ENCODE peak calls at places on chromosomes 5 and 9, in six cellular contexts. One of them, this sample, is unnamed.

GRCh38 chr5:76960004-76960625 is 7.3 kb downstream of the CRHBP start:
- DNase-seq in BJ: no peak
- DNase-seq in MM.1S: peak
- DNase-seq in Peyer's patch: no peak
- DNase-seq in fibroblast of lung: no peak
- DNase-seq in right lobe of liver: no peak
- DNase-seq in this sample: no peak

GRCh38 chr5:43101491-43101890 is 19.2 kb upstream of the ZNF131 start:
- DNase-seq in BJ: no peak
- DNase-seq in Peyer's patch: no peak
- DNase-seq in fibroblast of lung: no peak
- DNase-seq in right lobe of liver: no peak
- DNase-seq in MM.1S: no peak
- DNase-seq in this sample: no peak

GRCh38 chr9:89418882-89419641 is 78.9 kb downstream of the SEMA4D start:
- DNase-seq in BJ: no peak
- DNase-seq in fibroblast of lung: no peak
- DNase-seq in MM.1S: peak
- DNase-seq in right lobe of liver: no peak
- DNase-seq in Peyer's patch: peak
- DNase-seq in this sample: peak

GRCh38 chr9:33731625-33732024 is 63.7 kb upstream of the PRSS3 start:
- DNase-seq in fibroblast of lung: no peak
- DNase-seq in MM.1S: no peak
- DNase-seq in Peyer's patch: no peak
- DNase-seq in right lobe of liver: no peak
- DNase-seq in BJ: no peak
- DNase-seq in this sample: no peak

GRCh38 chr5:6311568-6312501 is 66.5 kb downstream of the MED10 start:
- DNase-seq in Peyer's patch: no peak
- DNase-seq in fibroblast of lung: no peak
- DNase-seq in BJ: no peak
- DNase-seq in right lobe of liver: no peak
- DNase-seq in MM.1S: no peak
- DNase-seq in this sample: no peak

GRCh38 chr9:133834080-133834976 is 96.2 kb upstream of the SARDH start:
- DNase-seq in Peyer's patch: no peak
- DNase-seq in BJ: no peak
- DNase-seq in MM.1S: no peak
- DNase-seq in right lobe of liver: no peak
- DNase-seq in fibroblast of lung: no peak
- DNase-seq in this sample: no peak

GRCh38 chr5:159913481-159913880 is 2.8 kb upstream of the ADRA1B start:
- DNase-seq in BJ: no peak
- DNase-seq in Peyer's patch: no peak
- DNase-seq in right lobe of liver: no peak
- DNase-seq in MM.1S: no peak
- DNase-seq in fibroblast of lung: peak
- DNase-seq in this sample: no peak

GRCh38 chr5:150431048-150431447 is 18.3 kb upstream of the CD74 start:
- DNase-seq in MM.1S: no peak
- DNase-seq in Peyer's patch: no peak
- DNase-seq in fibroblast of lung: no peak
- DNase-seq in right lobe of liver: no peak
- DNase-seq in BJ: no peak
- DNase-seq in this sample: no peak

GRCh38 chr9:72401396-72401795 is 36.4 kb upstream of the ZFAND5 start:
- DNase-seq in right lobe of liver: no peak
- DNase-seq in BJ: no peak
- DNase-seq in fibroblast of lung: no peak
- DNase-seq in Peyer's patch: no peak
- DNase-seq in MM.1S: no peak
- DNase-seq in this sample: no peak

GRCh38 chr9:81489048-81489447 is 200.3 kb downstream of the TLE1 start:
- DNase-seq in Peyer's patch: no peak
- DNase-seq in right lobe of liver: no peak
- DNase-seq in fibroblast of lung: peak
- DNase-seq in MM.1S: no peak
- DNase-seq in BJ: no peak
- DNase-seq in this sample: no peak

GRCh38 chr5:170154744-170155143 is 49.0 kb downstream of the FOXI1 start:
- DNase-seq in BJ: no peak
- DNase-seq in Peyer's patch: no peak
- DNase-seq in MM.1S: no peak
- DNase-seq in fibroblast of lung: no peak
- DNase-seq in right lobe of liver: no peak
- DNase-seq in this sample: no peak

GRCh38 chr5:56481147-56481997 is 248.2 kb upstream of the ANKRD55 start:
- DNase-seq in BJ: no peak
- DNase-seq in right lobe of liver: peak
- DNase-seq in Peyer's patch: peak
- DNase-seq in MM.1S: peak
- DNase-seq in fibroblast of lung: peak
- DNase-seq in this sample: peak
- TF ChIP-seq CTCF in BJ: peak
- TF ChIP-seq CTCF in right lobe of liver: peak
- TF ChIP-seq CTCF in Peyer's patch: no peak
- TF ChIP-seq CTCF in MM.1S: peak
- TF ChIP-seq CTCF in fibroblast of lung: peak
- TF ChIP-seq CTCF in this sample: no peak

DNA sequence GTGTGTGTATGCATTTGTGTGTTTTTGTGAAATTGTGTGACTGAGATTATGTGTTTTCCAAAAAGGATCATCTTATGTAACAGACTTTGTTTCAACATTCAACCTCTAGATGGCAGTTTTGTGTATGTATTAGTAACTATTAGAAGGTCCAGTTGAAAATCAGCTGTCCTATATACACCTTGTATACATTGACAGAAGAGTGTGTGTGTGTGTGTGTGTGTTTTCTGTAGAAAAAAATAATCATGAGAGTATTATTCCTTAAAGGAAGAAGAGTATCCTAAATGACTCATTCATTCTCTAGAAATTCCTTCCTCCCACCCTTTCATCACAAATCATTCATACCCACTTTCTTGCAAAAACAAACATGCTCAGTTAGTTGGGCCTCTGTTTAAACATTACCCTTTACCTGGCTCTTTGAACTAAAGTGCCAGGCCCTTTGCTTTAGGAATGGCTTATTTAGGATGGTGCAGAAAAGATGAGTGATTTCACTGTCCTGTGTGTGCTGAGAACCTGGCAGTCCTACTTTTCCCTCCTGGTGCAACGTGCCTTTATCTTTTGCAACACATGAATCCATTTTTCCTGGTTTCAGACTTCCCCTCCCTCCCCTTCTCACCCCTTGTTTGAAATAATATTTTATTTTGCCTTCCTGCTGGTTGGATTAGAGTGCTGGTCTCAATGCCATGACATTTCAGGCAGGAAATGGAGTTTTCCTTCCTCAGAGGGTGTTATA is 152.2 kb downstream of the ARHGAP26 start:
- DNase-seq in MM.1S: peak
- DNase-seq in right lobe of liver: no peak
- DNase-seq in Peyer's patch: no peak
- DNase-seq in BJ: no peak
- DNase-seq in fibroblast of lung: peak
- DNase-seq in this sample: no peak
- TF ChIP-seq CTCF in MM.1S: peak
- TF ChIP-seq CTCF in right lobe of liver: peak
- TF ChIP-seq CTCF in Peyer's patch: no peak
- TF ChIP-seq CTCF in BJ: peak
- TF ChIP-seq CTCF in fibroblast of lung: peak
- TF ChIP-seq CTCF in this sample: no peak

GRCh38 chr5:168947212-168947868 is 353.6 kb downstream of the SLIT3 start:
- DNase-seq in fibroblast of lung: peak
- DNase-seq in MM.1S: peak
- DNase-seq in BJ: no peak
- DNase-seq in Peyer's patch: peak
- DNase-seq in right lobe of liver: peak
- DNase-seq in this sample: peak

GRCh38 chr5:168948746-168949145 is 352.2 kb downstream of the SLIT3 start:
- DNase-seq in BJ: no peak
- DNase-seq in Peyer's patch: no peak
- DNase-seq in fibroblast of lung: no peak
- DNase-seq in MM.1S: no peak
- DNase-seq in right lobe of liver: no peak
- DNase-seq in this sample: no peak

GRCh38 chr5:168943485-168943884 is 357.5 kb downstream of the SLIT3 start:
- DNase-seq in Peyer's patch: no peak
- DNase-seq in MM.1S: no peak
- DNase-seq in BJ: no peak
- DNase-seq in right lobe of liver: no peak
- DNase-seq in fibroblast of lung: no peak
- DNase-seq in this sample: no peak

GRCh38 chr5:168943999-168944398 is 356.9 kb downstream of the SLIT3 start:
- DNase-seq in right lobe of liver: no peak
- DNase-seq in MM.1S: no peak
- DNase-seq in Peyer's patch: no peak
- DNase-seq in BJ: no peak
- DNase-seq in fibroblast of lung: no peak
- DNase-seq in this sample: no peak

DNA sequence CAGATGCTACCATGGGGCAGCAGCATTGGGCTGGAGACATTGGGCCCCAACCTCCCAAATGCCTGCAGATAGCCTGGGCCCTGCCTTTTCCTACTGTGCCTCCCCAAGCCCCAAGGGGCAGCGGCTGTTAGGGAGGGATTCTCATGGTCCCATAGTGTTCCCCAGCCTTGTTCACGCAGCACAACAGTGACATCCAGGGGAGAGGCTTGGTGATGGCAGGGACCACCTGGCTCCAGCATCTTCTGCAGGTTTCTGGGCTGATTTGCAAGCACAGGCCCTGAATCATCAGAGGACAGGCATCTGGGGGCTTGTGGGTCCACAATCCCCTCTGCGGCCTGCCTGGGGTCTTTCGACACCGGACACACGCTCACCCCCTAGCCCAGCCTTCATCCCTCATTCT is 354.6 kb downstream of the SLIT3 start:
- DNase-seq in BJ: no peak
- DNase-seq in MM.1S: no peak
- DNase-seq in fibroblast of lung: no peak
- DNase-seq in right lobe of liver: no peak
- DNase-seq in Peyer's patch: no peak
- DNase-seq in this sample: no peak
- TF ChIP-seq CTCF in BJ: no peak
- TF ChIP-seq CTCF in MM.1S: no peak
- TF ChIP-seq CTCF in fibroblast of lung: no peak
- TF ChIP-seq CTCF in right lobe of liver: peak
- TF ChIP-seq CTCF in Peyer's patch: no peak
- TF ChIP-seq CTCF in this sample: no peak

DNA sequence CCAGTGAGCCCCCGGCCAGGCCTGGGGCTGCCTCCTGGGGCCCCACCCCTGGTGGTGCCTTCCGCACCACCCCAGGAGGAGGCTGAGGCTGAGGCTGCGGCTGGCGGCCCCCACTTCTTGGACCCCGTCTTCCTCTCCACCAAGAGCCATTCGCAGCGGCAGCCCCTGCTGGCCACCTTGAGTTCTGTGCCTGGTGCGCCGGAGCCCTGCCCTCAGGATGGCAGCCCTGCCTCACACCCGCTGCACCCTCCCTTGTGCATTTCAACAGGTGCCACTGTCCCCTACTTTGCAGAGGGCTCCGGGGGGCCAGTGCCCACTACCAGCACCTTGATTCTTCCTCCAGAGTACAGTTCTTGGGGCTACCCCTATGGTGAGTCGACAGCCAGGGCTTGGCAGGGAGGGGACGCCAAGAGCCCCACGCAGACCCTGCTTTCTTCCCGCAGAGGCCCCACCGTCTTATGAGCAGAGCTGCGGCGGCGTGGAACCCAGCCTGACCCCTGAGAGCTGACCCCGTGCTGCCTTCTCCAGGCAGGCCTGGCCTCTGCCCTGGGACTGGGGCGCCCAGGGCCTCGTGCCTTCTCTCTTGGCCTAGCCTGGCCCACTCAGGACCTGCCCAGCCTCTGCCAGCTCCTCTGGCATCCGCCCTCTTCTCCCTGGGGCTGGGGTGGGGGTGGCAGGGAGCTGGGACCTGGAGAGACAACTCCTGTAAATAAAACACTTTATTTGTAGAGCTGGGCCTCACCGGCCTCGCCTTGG is 4.0 kb upstream of the EHMT1 start:
- DNase-seq in BJ: no peak
- DNase-seq in right lobe of liver: no peak
- DNase-seq in fibroblast of lung: no peak
- DNase-seq in Peyer's patch: no peak
- DNase-seq in MM.1S: no peak
- DNase-seq in this sample: no peak
- TF ChIP-seq CTCF in BJ: no peak
- TF ChIP-seq CTCF in right lobe of liver: no peak
- TF ChIP-seq CTCF in fibroblast of lung: no peak
- TF ChIP-seq CTCF in Peyer's patch: no peak
- TF ChIP-seq CTCF in MM.1S: no peak
- TF ChIP-seq CTCF in this sample: no peak

GRCh38 chr9:136242908-136243525 is 2.6 kb downstream of the QSOX2 start:
- DNase-seq in BJ: no peak
- DNase-seq in Peyer's patch: no peak
- DNase-seq in fibroblast of lung: peak
- DNase-seq in MM.1S: no peak
- DNase-seq in right lobe of liver: no peak
- DNase-seq in this sample: no peak
- TF ChIP-seq CTCF in BJ: no peak
- TF ChIP-seq CTCF in Peyer's patch: no peak
- TF ChIP-seq CTCF in fibroblast of lung: no peak
- TF ChIP-seq CTCF in MM.1S: no peak
- TF ChIP-seq CTCF in right lobe of liver: peak
- TF ChIP-seq CTCF in this sample: no peak

GRCh38 chr5:178207917-178208280 is 3.6 kb downstream of the HNRNPAB start:
- DNase-seq in right lobe of liver: no peak
- DNase-seq in fibroblast of lung: no peak
- DNase-seq in MM.1S: no peak
- DNase-seq in Peyer's patch: peak
- DNase-seq in BJ: no peak
- DNase-seq in this sample: peak

GRCh38 chr5:178210073-178210526 is 5.8 kb downstream of the HNRNPAB start:
- DNase-seq in MM.1S: no peak
- DNase-seq in Peyer's patch: peak
- DNase-seq in BJ: no peak
- DNase-seq in right lobe of liver: no peak
- DNase-seq in fibroblast of lung: no peak
- DNase-seq in this sample: no peak

GRCh38 chr5:178209334-178210072 is 5.2 kb downstream of the HNRNPAB start:
- DNase-seq in Peyer's patch: peak
- DNase-seq in MM.1S: no peak
- DNase-seq in fibroblast of lung: no peak
- DNase-seq in BJ: no peak
- DNase-seq in right lobe of liver: no peak
- DNase-seq in this sample: no peak

GRCh38 chr5:178207183-178207916 is 3.0 kb downstream of the HNRNPAB start:
- DNase-seq in fibroblast of lung: peak
- DNase-seq in MM.1S: no peak
- DNase-seq in right lobe of liver: no peak
- DNase-seq in BJ: no peak
- DNase-seq in Peyer's patch: peak
- DNase-seq in this sample: peak

GRCh38 chr5:178208540-178209227 is 4.4 kb downstream of the HNRNPAB start:
- DNase-seq in BJ: no peak
- DNase-seq in right lobe of liver: no peak
- DNase-seq in MM.1S: no peak
- DNase-seq in Peyer's patch: peak
- DNase-seq in fibroblast of lung: no peak
- DNase-seq in this sample: no peak
- TF ChIP-seq CTCF in BJ: peak
- TF ChIP-seq CTCF in right lobe of liver: no peak
- TF ChIP-seq CTCF in MM.1S: peak
- TF ChIP-seq CTCF in Peyer's patch: no peak
- TF ChIP-seq CTCF in fibroblast of lung: peak
- TF ChIP-seq CTCF in this sample: peak